ENCODE peak calls at places on chromosomes 12 and 14, in seven cellular contexts. One of them, this sample, is unnamed.
A peak's percentile ranks its signal among the peaks of the same experiment; 100 is the strongest.

GRCh38 chr14:50871914-50872732 is at the start of gene ABHD12B:
- DNase-seq in hypothalamus: no peak
- DNase-seq in NCI-H82: no peak
- DNase-seq in pancreas: no peak
- DNase-seq in Calu3: peak; percentile 8
- DNase-seq in HT-29: no peak
- DNase-seq in A172: no peak
- DNase-seq in this sample: no peak

GRCh38 chr12:32053881-32054624 is 52.6 kb upstream of the BICD1 start:
- DNase-seq in A172: no peak
- DNase-seq in pancreas: no peak
- DNase-seq in HT-29: no peak
- DNase-seq in hypothalamus: no peak
- DNase-seq in NCI-H82: no peak
- DNase-seq in Calu3: no peak
- DNase-seq in this sample: no peak

GRCh38 chr14:50320279-50320678 is 8.2 kb downstream of the DMAC2L start:
- DNase-seq in pancreas: no peak
- DNase-seq in hypothalamus: no peak
- DNase-seq in NCI-H82: no peak
- DNase-seq in HT-29: no peak
- DNase-seq in A172: no peak
- DNase-seq in Calu3: no peak
- DNase-seq in this sample: no peak

GRCh38 chr14:21015312-21015711 is 9.5 kb downstream of the NDRG2 start:
- DNase-seq in hypothalamus: no peak
- DNase-seq in HT-29: no peak
- DNase-seq in NCI-H82: no peak
- DNase-seq in pancreas: no peak
- DNase-seq in A172: no peak
- DNase-seq in Calu3: no peak
- DNase-seq in this sample: no peak

GRCh38 chr12:50285253-50285652 is 1.9 kb upstream of the LIMA1 start:
- DNase-seq in HT-29: no peak
- DNase-seq in pancreas: no peak
- DNase-seq in Calu3: no peak
- DNase-seq in hypothalamus: no peak
- DNase-seq in NCI-H82: no peak
- DNase-seq in A172: no peak
- DNase-seq in this sample: no peak

GRCh38 chr12:59185291-59185690 is 265.0 kb upstream of the LRIG3 start:
- DNase-seq in A172: no peak
- DNase-seq in pancreas: no peak
- DNase-seq in Calu3: no peak
- DNase-seq in HT-29: no peak
- DNase-seq in hypothalamus: no peak
- DNase-seq in NCI-H82: no peak
- DNase-seq in this sample: no peak

GRCh38 chr12:71755146-71755892 is 656 bp downstream of the RAB21 start:
- DNase-seq in NCI-H82: peak; percentile 36
- DNase-seq in hypothalamus: peak; percentile 41
- DNase-seq in Calu3: peak; percentile 54
- DNase-seq in A172: peak; percentile 25
- DNase-seq in HT-29: peak; percentile 64
- DNase-seq in pancreas: peak; percentile 54
- DNase-seq in this sample: peak; percentile 56

GRCh38 chr12:98737327-98737722 is 92.2 kb downstream of the APAF1 start:
- DNase-seq in NCI-H82: no peak
- DNase-seq in A172: no peak
- DNase-seq in HT-29: no peak
- DNase-seq in pancreas: no peak
- DNase-seq in Calu3: no peak
- DNase-seq in hypothalamus: no peak
- DNase-seq in this sample: no peak

GRCh38 chr14:72471346-72471745 is 422.6 kb downstream of the DPF3 start:
- DNase-seq in hypothalamus: no peak
- DNase-seq in NCI-H82: no peak
- DNase-seq in A172: no peak
- DNase-seq in Calu3: no peak
- DNase-seq in pancreas: no peak
- DNase-seq in HT-29: no peak
- DNase-seq in this sample: no peak

GRCh38 chr12:92078167-92079053 is 67.2 kb downstream of the BTG1 start:
- DNase-seq in NCI-H82: no peak
- DNase-seq in A172: peak; percentile 71
- DNase-seq in pancreas: no peak
- DNase-seq in hypothalamus: no peak
- DNase-seq in HT-29: peak; percentile 53
- DNase-seq in Calu3: no peak
- DNase-seq in this sample: no peak

GRCh38 chr12:131896811-131897270 is 2.4 kb downstream of the ULK1 start:
- DNase-seq in pancreas: no peak
- DNase-seq in A172: no peak
- DNase-seq in Calu3: no peak
- DNase-seq in HT-29: no peak
- DNase-seq in NCI-H82: no peak
- DNase-seq in hypothalamus: peak; percentile 60
- DNase-seq in this sample: no peak

GRCh38 chr12:30696103-30696408 is 387 bp upstream of the IPO8 start:
- DNase-seq in HT-29: no peak
- DNase-seq in Calu3: no peak
- DNase-seq in NCI-H82: no peak
- DNase-seq in A172: no peak
- DNase-seq in hypothalamus: no peak
- DNase-seq in pancreas: no peak
- DNase-seq in this sample: no peak

GRCh38 chr14:50773632-50774541 is 57.1 kb downstream of the NIN start:
- DNase-seq in NCI-H82: peak; percentile 75
- DNase-seq in Calu3: peak; percentile 56
- DNase-seq in hypothalamus: no peak
- DNase-seq in HT-29: peak; percentile 69
- DNase-seq in A172: peak; percentile 43
- DNase-seq in pancreas: peak; percentile 52
- DNase-seq in this sample: no peak

GRCh38 chr14:29518335-29518734 is 409.3 kb downstream of the PRKD1 start:
- DNase-seq in NCI-H82: no peak
- DNase-seq in Calu3: no peak
- DNase-seq in HT-29: no peak
- DNase-seq in A172: peak; percentile 0
- DNase-seq in hypothalamus: no peak
- DNase-seq in pancreas: no peak
- DNase-seq in this sample: no peak

GRCh38 chr14:59283380-59283779 is 94.9 kb downstream of the DAAM1 start:
- DNase-seq in Calu3: peak; percentile 31
- DNase-seq in NCI-H82: no peak
- DNase-seq in pancreas: no peak
- DNase-seq in A172: no peak
- DNase-seq in HT-29: no peak
- DNase-seq in hypothalamus: no peak
- DNase-seq in this sample: no peak

GRCh38 chr12:132095520-132096409 is 48.4 kb downstream of the DDX51 start:
- DNase-seq in NCI-H82: no peak
- DNase-seq in Calu3: no peak
- DNase-seq in pancreas: no peak
- DNase-seq in hypothalamus: no peak
- DNase-seq in HT-29: no peak
- DNase-seq in A172: no peak
- DNase-seq in this sample: peak; percentile 16

GRCh38 chr12:98861232-98861631 is 216.1 kb downstream of the APAF1 start:
- DNase-seq in hypothalamus: no peak
- DNase-seq in Calu3: no peak
- DNase-seq in NCI-H82: peak; percentile 30
- DNase-seq in HT-29: no peak
- DNase-seq in A172: no peak
- DNase-seq in pancreas: no peak
- DNase-seq in this sample: no peak

GRCh38 chr12:225012-225411 is 11.1 kb upstream of the SLC6A12 start:
- DNase-seq in hypothalamus: no peak
- DNase-seq in A172: no peak
- DNase-seq in HT-29: no peak
- DNase-seq in NCI-H82: no peak
- DNase-seq in pancreas: peak; percentile 4
- DNase-seq in Calu3: no peak
- DNase-seq in this sample: no peak

GRCh38 chr14:38743941-38744611 is 359.0 kb downstream of the SEC23A start:
- DNase-seq in pancreas: no peak
- DNase-seq in A172: no peak
- DNase-seq in hypothalamus: no peak
- DNase-seq in HT-29: no peak
- DNase-seq in Calu3: no peak
- DNase-seq in NCI-H82: peak; percentile 61
- DNase-seq in this sample: no peak

GRCh38 chr12:12704593-12705230 is 8.7 kb upstream of the GPR19 start:
- DNase-seq in pancreas: peak; percentile 64
- DNase-seq in A172: peak; percentile 82
- DNase-seq in HT-29: peak; percentile 91
- DNase-seq in NCI-H82: peak; percentile 98
- DNase-seq in hypothalamus: no peak
- DNase-seq in Calu3: peak; percentile 60
- DNase-seq in this sample: peak; percentile 52

GRCh38 chr12:25861226-25861625 is 97.3 kb upstream of the RASSF8 start:
- DNase-seq in NCI-H82: no peak
- DNase-seq in pancreas: no peak
- DNase-seq in hypothalamus: no peak
- DNase-seq in Calu3: no peak
- DNase-seq in A172: no peak
- DNase-seq in HT-29: no peak
- DNase-seq in this sample: no peak

GRCh38 chr14:93959239-93960107 is 16.9 kb downstream of the ASB2 start:
- DNase-seq in HT-29: peak; percentile 77
- DNase-seq in Calu3: peak; percentile 94
- DNase-seq in hypothalamus: no peak
- DNase-seq in pancreas: peak; percentile 58
- DNase-seq in NCI-H82: no peak
- DNase-seq in A172: peak; percentile 96
- DNase-seq in this sample: peak; percentile 59

GRCh38 chr14:102029956-102030355 is 56.9 kb downstream of the HSP90AA1 start:
- DNase-seq in hypothalamus: no peak
- DNase-seq in pancreas: no peak
- DNase-seq in NCI-H82: no peak
- DNase-seq in Calu3: no peak
- DNase-seq in HT-29: no peak
- DNase-seq in A172: peak; percentile 82
- DNase-seq in this sample: no peak

GRCh38 chr12:2638273-2639019 is 156.3 kb upstream of the FKBP4 start:
- DNase-seq in Calu3: no peak
- DNase-seq in pancreas: no peak
- DNase-seq in hypothalamus: no peak
- DNase-seq in A172: no peak
- DNase-seq in NCI-H82: no peak
- DNase-seq in HT-29: no peak
- DNase-seq in this sample: no peak

GRCh38 chr14:95490727-95491451 is 25.6 kb downstream of the SYNE3 start:
- DNase-seq in HT-29: peak; percentile 15
- DNase-seq in A172: peak; percentile 26
- DNase-seq in Calu3: no peak
- DNase-seq in hypothalamus: no peak
- DNase-seq in NCI-H82: no peak
- DNase-seq in pancreas: no peak
- DNase-seq in this sample: no peak

GRCh38 chr14:58430156-58430555 is 2.6 kb downstream of the KIAA0586 start:
- DNase-seq in pancreas: no peak
- DNase-seq in NCI-H82: no peak
- DNase-seq in HT-29: no peak
- DNase-seq in hypothalamus: no peak
- DNase-seq in Calu3: no peak
- DNase-seq in A172: peak; percentile 42
- DNase-seq in this sample: no peak

GRCh38 chr12:81084848-81085350 is 7.0 kb downstream of the ACSS3 start:
- DNase-seq in Calu3: no peak
- DNase-seq in NCI-H82: no peak
- DNase-seq in hypothalamus: no peak
- DNase-seq in A172: no peak
- DNase-seq in pancreas: no peak
- DNase-seq in HT-29: no peak
- DNase-seq in this sample: no peak

GRCh38 chr12:123092866-123093265 is 58.0 kb downstream of the PITPNM2 start:
- DNase-seq in NCI-H82: no peak
- DNase-seq in Calu3: no peak
- DNase-seq in hypothalamus: no peak
- DNase-seq in A172: no peak
- DNase-seq in HT-29: no peak
- DNase-seq in pancreas: no peak
- DNase-seq in this sample: no peak

GRCh38 chr12:22443379-22444316 is 100.7 kb downstream of the C2CD5 start:
- DNase-seq in NCI-H82: peak; percentile 94
- DNase-seq in pancreas: peak; percentile 57
- DNase-seq in Calu3: peak; percentile 69
- DNase-seq in hypothalamus: peak; percentile 17
- DNase-seq in HT-29: peak; percentile 91
- DNase-seq in A172: peak; percentile 80
- DNase-seq in this sample: peak; percentile 66

GRCh38 chr12:28622416-28622815 is 432.2 kb downstream of the CCDC91 start:
- DNase-seq in NCI-H82: no peak
- DNase-seq in pancreas: no peak
- DNase-seq in hypothalamus: no peak
- DNase-seq in A172: peak; percentile 65
- DNase-seq in Calu3: no peak
- DNase-seq in HT-29: no peak
- DNase-seq in this sample: no peak

GRCh38 chr12:120470150-120470817 is 736 bp upstream of the SRSF9 start:
- DNase-seq in HT-29: no peak
- DNase-seq in NCI-H82: peak; percentile 65
- DNase-seq in Calu3: no peak
- DNase-seq in A172: no peak
- DNase-seq in hypothalamus: no peak
- DNase-seq in pancreas: no peak
- DNase-seq in this sample: no peak

GRCh38 chr12:54337280-54337842 is 12.4 kb downstream of the COPZ1 start:
- DNase-seq in NCI-H82: no peak
- DNase-seq in Calu3: no peak
- DNase-seq in A172: no peak
- DNase-seq in HT-29: no peak
- DNase-seq in hypothalamus: no peak
- DNase-seq in pancreas: no peak
- DNase-seq in this sample: no peak

GRCh38 chr12:100489326-100489725 is 15.7 kb downstream of the NR1H4 start:
- DNase-seq in NCI-H82: no peak
- DNase-seq in A172: no peak
- DNase-seq in hypothalamus: no peak
- DNase-seq in Calu3: no peak
- DNase-seq in HT-29: no peak
- DNase-seq in pancreas: no peak
- DNase-seq in this sample: no peak

GRCh38 chr12:123085730-123086487 is 65.0 kb downstream of the PITPNM2 start:
- DNase-seq in HT-29: peak; percentile 93
- DNase-seq in A172: peak; percentile 83
- DNase-seq in hypothalamus: peak; percentile 17
- DNase-seq in NCI-H82: peak; percentile 20
- DNase-seq in Calu3: peak; percentile 95
- DNase-seq in pancreas: no peak
- DNase-seq in this sample: no peak

GRCh38 chr12:116673713-116674112 is 64.2 kb downstream of the SPRING1 start:
- DNase-seq in hypothalamus: no peak
- DNase-seq in HT-29: peak; percentile 30
- DNase-seq in NCI-H82: peak; percentile 53
- DNase-seq in pancreas: no peak
- DNase-seq in A172: no peak
- DNase-seq in Calu3: no peak
- DNase-seq in this sample: no peak

GRCh38 chr14:58738189-58738836 is 100.6 kb downstream of the DACT1 start:
- DNase-seq in Calu3: peak; percentile 6
- DNase-seq in hypothalamus: no peak
- DNase-seq in NCI-H82: no peak
- DNase-seq in pancreas: no peak
- DNase-seq in A172: peak; percentile 70
- DNase-seq in HT-29: no peak
- DNase-seq in this sample: no peak

GRCh38 chr12:42187799-42188198 is 43.1 kb upstream of the GXYLT1 start:
- DNase-seq in HT-29: no peak
- DNase-seq in NCI-H82: no peak
- DNase-seq in pancreas: no peak
- DNase-seq in A172: no peak
- DNase-seq in hypothalamus: no peak
- DNase-seq in Calu3: no peak
- DNase-seq in this sample: no peak